ENCODE peak calls at places on chromosomes 12 and 14, in seven cellular contexts. One of them, this sample, is unnamed.

GRCh38 chr12:49983892-49984291 is 11.1 kb downstream of the AQP6 start:
- DNase-seq in sciatic nerve: no peak
- DNase-seq in cerebellum: no peak
- DNase-seq in mucosa of descending colon: peak
- DNase-seq in iris pigment epithelial cell: peak
- DNase-seq in effector CD4-positive, alpha-beta T cell: no peak
- DNase-seq in cardiac muscle cell: peak
- DNase-seq in this sample: peak

GRCh38 chr14:101225116-101225728 is 321.7 kb upstream of the RTL1 start:
- DNase-seq in cerebellum: no peak
- DNase-seq in sciatic nerve: peak
- DNase-seq in mucosa of descending colon: no peak
- DNase-seq in iris pigment epithelial cell: no peak
- DNase-seq in effector CD4-positive, alpha-beta T cell: no peak
- DNase-seq in cardiac muscle cell: no peak
- DNase-seq in this sample: peak

GRCh38 chr12:53180931-53181645 is 363 bp upstream of the CSAD start:
- DNase-seq in effector CD4-positive, alpha-beta T cell: peak
- DNase-seq in sciatic nerve: peak
- DNase-seq in cardiac muscle cell: peak
- DNase-seq in mucosa of descending colon: peak
- DNase-seq in iris pigment epithelial cell: peak
- DNase-seq in cerebellum: peak
- DNase-seq in this sample: peak

GRCh38 chr12:121145221-121145620 is 12.5 kb downstream of the P2RX7 start:
- DNase-seq in cerebellum: no peak
- DNase-seq in iris pigment epithelial cell: peak
- DNase-seq in effector CD4-positive, alpha-beta T cell: no peak
- DNase-seq in mucosa of descending colon: no peak
- DNase-seq in sciatic nerve: no peak
- DNase-seq in cardiac muscle cell: peak
- DNase-seq in this sample: peak

GRCh38 chr12:128076188-128076587 is 190.8 kb upstream of the TMEM132C start:
- DNase-seq in mucosa of descending colon: no peak
- DNase-seq in iris pigment epithelial cell: peak
- DNase-seq in cardiac muscle cell: no peak
- DNase-seq in effector CD4-positive, alpha-beta T cell: no peak
- DNase-seq in cerebellum: no peak
- DNase-seq in sciatic nerve: no peak
- DNase-seq in this sample: peak

GRCh38 chr14:88910386-88910785 is 85.9 kb downstream of the TTC8 start:
- DNase-seq in cerebellum: peak
- DNase-seq in iris pigment epithelial cell: no peak
- DNase-seq in mucosa of descending colon: no peak
- DNase-seq in effector CD4-positive, alpha-beta T cell: no peak
- DNase-seq in cardiac muscle cell: no peak
- DNase-seq in sciatic nerve: no peak
- DNase-seq in this sample: no peak

GRCh38 chr12:109393437-109394345 is 46.0 kb downstream of the MYO1H start:
- DNase-seq in effector CD4-positive, alpha-beta T cell: peak
- DNase-seq in iris pigment epithelial cell: peak
- DNase-seq in mucosa of descending colon: peak
- DNase-seq in cardiac muscle cell: peak
- DNase-seq in cerebellum: peak
- DNase-seq in sciatic nerve: peak
- DNase-seq in this sample: peak

GRCh38 chr14:21069388-21070082 is 569 bp upstream of the ARHGEF40 start:
- DNase-seq in cerebellum: peak
- DNase-seq in iris pigment epithelial cell: no peak
- DNase-seq in sciatic nerve: peak
- DNase-seq in effector CD4-positive, alpha-beta T cell: no peak
- DNase-seq in mucosa of descending colon: peak
- DNase-seq in cardiac muscle cell: peak
- DNase-seq in this sample: peak

GRCh38 chr12:25558566-25558965 is 5.5 kb upstream of the LMNTD1 start:
- DNase-seq in cardiac muscle cell: no peak
- DNase-seq in mucosa of descending colon: no peak
- DNase-seq in sciatic nerve: no peak
- DNase-seq in cerebellum: no peak
- DNase-seq in iris pigment epithelial cell: peak
- DNase-seq in effector CD4-positive, alpha-beta T cell: no peak
- DNase-seq in this sample: peak

GRCh38 chr14:95039993-95040348 is 117.4 kb downstream of the DICER1 start:
- DNase-seq in iris pigment epithelial cell: no peak
- DNase-seq in cardiac muscle cell: no peak
- DNase-seq in sciatic nerve: peak
- DNase-seq in mucosa of descending colon: no peak
- DNase-seq in effector CD4-positive, alpha-beta T cell: no peak
- DNase-seq in cerebellum: no peak
- DNase-seq in this sample: no peak

GRCh38 chr12:10615532-10615931 is 2.1 kb upstream of the MAGOHB start:
- DNase-seq in sciatic nerve: no peak
- DNase-seq in effector CD4-positive, alpha-beta T cell: no peak
- DNase-seq in iris pigment epithelial cell: no peak
- DNase-seq in mucosa of descending colon: no peak
- DNase-seq in cerebellum: no peak
- DNase-seq in cardiac muscle cell: no peak
- DNase-seq in this sample: no peak